ENCODE peak calls at places on chromosomes 3 and 15, in four cellular contexts. K, A, E and D are unnamed samples.

GRCh38 chr3:153138267-153139210 is 23.5 kb upstream of the RAP2B start:
- DNase-seq in K (no peak), A (no peak), E (peak), D (peak)

GRCh38 chr15:25054329-25054728 is 99.5 kb downstream of the SNRPN start:
- DNase-seq in K (no peak), A (no peak), E (no peak), D (no peak)

GRCh38 chr3:172159376-172159775 is 120.0 kb downstream of the FNDC3B start:
- DNase-seq in K (no peak), A (no peak), E (no peak), D (no peak)

GRCh38 chr3:138089091-138089490 is 26.3 kb downstream of the DZIP1L start:
- DNase-seq in K (no peak), A (no peak), E (no peak), D (no peak)

GRCh38 chr3:4350789-4351163 is 47.6 kb downstream of the SETMAR start:
- DNase-seq in K (peak), A (peak), E (peak), D (peak)

GRCh38 chr3:142003291-142003690 is 126.8 kb downstream of the ATP1B3 start:
- DNase-seq in K (no peak), A (no peak), E (no peak), D (no peak)

GRCh38 chr3:13144163-13145023 is 71.2 kb upstream of the IQSEC1 start:
- DNase-seq in K (no peak), A (no peak), E (no peak), D (no peak)

GRCh38 chr3:23664459-23664858 is 141.3 kb upstream of the UBE2E1 start:
- DNase-seq in K (no peak), A (no peak), E (no peak), D (no peak)

GRCh38 chr3:41688595-41689380 is 273.1 kb downstream of the ULK4 start:
- DNase-seq in K (no peak), A (no peak), E (no peak), D (no peak)

GRCh38 chr3:119311191-119311925 is 17.2 kb downstream of the ARHGAP31 start:
- DNase-seq in K (no peak), A (no peak), E (no peak), D (no peak)

GRCh38 chr3:46017720-46018119 is 9.6 kb downstream of the XCR1 start:
- DNase-seq in K (no peak), A (no peak), E (no peak), D (no peak)

GRCh38 chr3:107798381-107798780 is 275.6 kb downstream of the BBX start:
- DNase-seq in K (no peak), A (no peak), E (no peak), D (no peak)

GRCh38 chr3:114020907-114021306 is 35.4 kb downstream of the CCDC191 start:
- DNase-seq in K (no peak), A (no peak), E (no peak), D (no peak)

GRCh38 chr3:56923546-56924224 is 121.9 kb upstream of the ARHGEF3 start:
- DNase-seq in K (no peak), A (no peak), E (peak), D (peak)

GRCh38 chr15:71312194-71312708 is 197.0 kb downstream of the THSD4 start:
- DNase-seq in K (no peak), A (no peak), E (no peak), D (no peak)

GRCh38 chr3:111151438-111151837 is 79.8 kb downstream of the NECTIN3 start:
- DNase-seq in K (no peak), A (no peak), E (no peak), D (no peak)